ENCODE peak calls at places on chromosomes 7 and 10, in five cellular contexts. D is K562, C is GM12878, H is HepG2, G is H1. J is an unnamed sample.

GRCh38 chr7:13257661-13258060 is 570.2 kb downstream of the ARL4A start:
- DNase-seq in D (no peak), C (no peak), H (no peak), G (no peak), J (no peak)

GRCh38 chr10:30095811-30096422 is 36.5 kb upstream of the JCAD start:
- DNase-seq in D (no peak), C (no peak), H (peak; percentile 64), G (no peak), J (no peak)

GRCh38 chr7:130890176-130891020 is 156.4 kb upstream of the KLF14 start:
- DNase-seq in D (no peak), C (no peak), H (no peak), G (no peak), J (no peak)

GRCh38 chr10:34766256-34766580 is 48.9 kb downstream of the PARD3 start:
- DNase-seq in D (no peak), C (no peak), H (no peak), G (no peak), J (peak; percentile 36)

GRCh38 chr7:18685961-18686360 is 190.4 kb downstream of the HDAC9 start:
- DNase-seq in D (no peak), C (no peak), H (no peak), G (no peak), J (no peak)

GRCh38 chr10:75403144-75404022 is 1.8 kb upstream of the ZNF503 start:
- DNase-seq in D (no peak), C (no peak), H (peak; percentile 18), G (no peak), J (peak; percentile 71)

GRCh38 chr10:105183506-105183905 is 542.4 kb downstream of the SORCS3 start:
- DNase-seq in D (no peak), C (no peak), H (no peak), G (no peak), J (no peak)

GRCh38 chr7:82288769-82289535 is 154.6 kb downstream of the CACNA2D1 start:
- DNase-seq in D (no peak), C (no peak), H (no peak), G (no peak), J (no peak)

GRCh38 chr7:129032017-129032416 is 22.9 kb downstream of the TNPO3 start:
- DNase-seq in D (no peak), C (no peak), H (no peak), G (no peak), J (no peak)

GRCh38 chr7:143407296-143408246 is 1.1 kb downstream of the EPHA1 start:
- DNase-seq in D (no peak), C (no peak), H (no peak), G (no peak), J (no peak)

GRCh38 chr10:110872145-110872983 is 636 bp downstream of the PDCD4 start:
- DNase-seq in D (peak; percentile 48), C (no peak), H (peak; percentile 69), G (peak; percentile 61), J (peak; percentile 86)

GRCh38 chr7:28626629-28627262 is 214.4 kb downstream of the CREB5 start:
- DNase-seq in D (peak; percentile 56), C (no peak), H (peak; percentile 25), G (peak; percentile 21), J (peak; percentile 60)

GRCh38 chr7:28627869-28628268 is 215.6 kb downstream of the CREB5 start:
- DNase-seq in D (no peak), C (no peak), H (no peak), G (no peak), J (no peak)

GRCh38 chr7:28630350-28630749 is 218.0 kb downstream of the CREB5 start:
- DNase-seq in D (no peak), C (no peak), H (no peak), G (no peak), J (no peak)

GRCh38 chr7:28627263-28627653 is 214.9 kb downstream of the CREB5 start:
- DNase-seq in D (no peak), C (no peak), H (no peak), G (no peak), J (no peak)

GRCh38 chr7:28629216-28629848 is 217.0 kb downstream of the CREB5 start:
- DNase-seq in D (no peak), C (no peak), H (no peak), G (no peak), J (no peak)
- TF ChIP-seq CHD2 in D (no peak), C (no peak), H (no peak), G (no peak), J (no peak)

DNA sequence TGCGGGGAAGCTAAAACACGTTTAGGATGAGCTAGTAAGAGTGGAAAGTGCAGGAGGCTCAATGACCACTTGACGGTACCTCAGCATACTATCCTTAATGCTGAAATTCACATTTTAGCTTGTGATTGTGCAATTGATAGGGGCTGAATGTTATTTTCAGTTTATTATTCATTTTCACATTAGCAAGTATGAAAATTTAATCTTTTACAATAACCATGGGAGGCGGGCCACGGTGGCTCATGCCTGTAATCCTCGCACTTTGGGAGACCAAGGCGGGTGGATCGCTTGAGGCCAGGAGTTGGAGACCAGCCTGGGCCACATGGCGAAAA is 22.1 kb upstream of the ANLN start:
- DNase-seq in D (no peak), C (no peak), H (no peak), G (no peak), J (no peak)
- H3K4me2 ChIP-seq in D (peak overlapping the region; percentile 97), C (peak overlapping the region; percentile 78), H (peak overlapping the region; percentile 89), G (peak overlapping the region; percentile 40), J (peak overlapping the region; percentile 66)

GRCh38 chr7:45921381-45921698 is 268 bp upstream of the IGFBP3 start:
- DNase-seq in D (no peak), C (no peak), H (no peak), G (no peak), J (no peak)

GRCh38 chr7:45919947-45920542 is 1.0 kb downstream of the IGFBP3 start:
- DNase-seq in D (no peak), C (no peak), H (no peak), G (no peak), J (no peak)

GRCh38 chr7:45921699-45922519 is 837 bp upstream of the IGFBP3 start:
- DNase-seq in D (peak; percentile 33), C (no peak), H (peak; percentile 34), G (peak; percentile 63), J (peak; percentile 73)

GRCh38 chr7:45919231-45919825 is 1.7 kb downstream of the IGFBP3 start:
- DNase-seq in D (no peak), C (no peak), H (no peak), G (no peak), J (no peak)

GRCh38 chr7:45920543-45921380 is at the start of gene IGFBP3:
- DNase-seq in D (no peak), C (no peak), H (no peak), G (no peak), J (peak; percentile 90)
- TF ChIP-seq JUND in D (no peak), C (no peak), H (no peak), G (no peak), J (no peak)

DNA sequence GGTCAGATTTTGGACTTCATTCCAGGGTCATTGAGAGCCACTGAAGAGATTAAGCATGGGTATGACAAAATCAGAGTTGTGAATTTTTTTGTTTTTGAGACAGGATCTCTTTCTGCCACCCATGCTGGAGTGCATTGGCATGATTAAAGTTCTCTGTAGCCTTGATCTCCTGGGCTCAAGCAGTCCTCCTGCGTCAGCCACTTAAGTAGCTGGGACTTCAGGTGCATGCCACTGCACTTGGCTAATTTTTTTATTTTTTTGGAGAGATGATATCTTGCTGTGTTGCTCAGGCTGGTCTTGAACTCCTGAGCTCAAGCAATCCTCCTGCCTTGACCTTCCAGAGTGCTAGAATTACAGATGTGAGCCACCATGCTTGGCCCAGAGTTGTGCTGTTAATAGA is 52.5 kb upstream of the GLCCI1 start:
- DNase-seq in D (no peak), C (no peak), H (no peak), G (no peak), J (no peak)
- TF ChIP-seq CHD2 in D (no peak), C (no peak), H (no peak), G (no peak), J (no peak)

GRCh38 chr7:2708041-2708440 is 20.0 kb downstream of the AMZ1 start:
- DNase-seq in D (no peak), C (no peak), H (no peak), G (no peak), J (no peak)
- H3K4me2 ChIP-seq in D (no peak overlapping the region), C (no peak overlapping the region), H (no peak overlapping the region), G (no peak overlapping the region), J (no peak overlapping the region)

GRCh38 chr7:38207843-38208242 is 29.8 kb downstream of the STARD3NL start:
- DNase-seq in D (no peak), C (no peak), H (no peak), G (no peak), J (no peak)

GRCh38 chr7:38211486-38211885 is 33.4 kb downstream of the STARD3NL start:
- DNase-seq in D (no peak), C (no peak), H (no peak), G (no peak), J (no peak)

GRCh38 chr7:38215734-38216670 is 38.0 kb downstream of the STARD3NL start:
- DNase-seq in D (peak; percentile 82), C (peak; percentile 36), H (peak; percentile 27), G (peak; percentile 47), J (peak; percentile 77)

GRCh38 chr7:38215115-38215514 is 37.1 kb downstream of the STARD3NL start:
- DNase-seq in D (no peak), C (no peak), H (peak; percentile 7), G (no peak), J (no peak)

GRCh38 chr7:38211940-38212339 is 33.9 kb downstream of the STARD3NL start:
- DNase-seq in D (no peak), C (no peak), H (no peak), G (no peak), J (no peak)
- TF ChIP-seq JUND in D (no peak), C (no peak), H (no peak), G (no peak), J (no peak)

GRCh38 chr10:114714281-114714741 is 56.2 kb upstream of the ABLIM1 start:
- DNase-seq in D (no peak), C (no peak), H (peak; percentile 81), G (no peak), J (no peak)

GRCh38 chr10:114716811-114717404 is 58.8 kb upstream of the ABLIM1 start:
- DNase-seq in D (no peak), C (no peak), H (no peak), G (no peak), J (no peak)

GRCh38 chr10:114713525-114713924 is 55.5 kb upstream of the ABLIM1 start:
- DNase-seq in D (no peak), C (no peak), H (no peak), G (no peak), J (no peak)

GRCh38 chr10:114718386-114718785 is 60.3 kb upstream of the ABLIM1 start:
- DNase-seq in D (no peak), C (no peak), H (no peak), G (no peak), J (no peak)

DNA sequence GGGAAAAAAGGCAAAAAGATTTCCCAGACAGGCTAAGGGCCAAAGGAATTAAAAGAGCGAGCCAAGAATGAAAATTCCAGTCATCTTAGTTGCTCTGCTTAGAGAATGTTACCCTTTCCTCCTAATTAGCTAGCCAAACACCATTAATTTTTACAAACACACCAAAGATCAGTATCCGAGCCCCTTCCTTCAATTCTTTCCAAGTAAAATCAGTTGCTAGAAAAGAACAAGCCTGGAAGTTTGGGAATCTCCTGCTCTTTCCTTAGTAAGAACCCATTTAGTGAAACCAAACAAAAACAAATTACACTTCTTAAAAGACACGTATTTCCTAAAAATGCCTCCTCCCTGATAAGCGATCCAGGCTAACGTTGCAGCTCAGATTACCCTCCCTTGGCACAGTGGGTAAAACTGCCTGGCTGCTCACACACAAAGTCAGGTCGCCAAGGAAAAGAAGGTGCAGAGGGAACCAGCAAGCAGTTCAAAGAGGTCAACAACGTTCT is 57.1 kb upstream of the ABLIM1 start:
- DNase-seq in D (no peak), C (no peak), H (no peak), G (no peak), J (no peak)
- TF ChIP-seq CHD2 in D (no peak), C (no peak), H (no peak), G (no peak), J (no peak)

J was measured in SK-N-SH.